ENCODE peak calls at places on chromosomes 2 and 18, in six cellular contexts. Z is A549, D is K562, O is IMR-90, G is HEK293T, C is GM12878. E is an unnamed sample.

GRCh38 chr2:109238580-109238979 is 109.6 kb downstream of the SH3RF3 start:
- DNase-seq in Z (no peak), D (no peak), C (peak; percentile 59), G (no peak), O (peak; percentile 95), E (no peak)

GRCh38 chr18:40993363-40993762 is 961.7 kb upstream of the PIK3C3 start:
- DNase-seq in D (no peak), G (no peak), C (no peak), O (no peak), Z (no peak), E (no peak)

GRCh38 chr2:4673025-4673489 is 969.7 kb downstream of the DCDC2C start:
- DNase-seq in C (no peak), O (no peak), D (peak; percentile 15), Z (peak; percentile 4), G (no peak), E (peak; percentile 78)

GRCh38 chr2:186713664-186714063 is 19.8 kb downstream of the FAM171B start:
- DNase-seq in D (no peak), G (no peak), C (no peak), O (no peak), Z (no peak), E (no peak)

GRCh38 chr2:101806123-101806522 is 108.6 kb downstream of the MAP4K4 start:
- DNase-seq in O (peak; percentile 76), C (no peak), D (no peak), Z (peak; percentile 38), G (no peak), E (peak; percentile 35)

GRCh38 chr2:188676012-188676405 is 298.2 kb upstream of the COL3A1 start:
- DNase-seq in Z (no peak), G (no peak), D (no peak), O (peak; percentile 74), C (no peak), E (no peak)

GRCh38 chr2:200406379-200406778 is 99.9 kb downstream of the SPATS2L start:
- DNase-seq in O (peak; percentile 24), C (no peak), G (no peak), Z (no peak), D (no peak), E (peak; percentile 38)

GRCh38 chr2:481388-481787 is 193.5 kb upstream of the ALKAL2 start:
- DNase-seq in O (no peak), Z (no peak), C (no peak), D (no peak), G (no peak), E (no peak)

GRCh38 chr18:55906533-55906932 is 318.5 kb upstream of the TCF4 start:
- DNase-seq in D (no peak), O (no peak), C (no peak), Z (no peak), G (no peak), E (no peak)

GRCh38 chr2:128780434-128781080 is 461.9 kb upstream of the HS6ST1 start:
- DNase-seq in D (no peak), C (no peak), Z (no peak), O (no peak), G (no peak), E (no peak)

GRCh38 chr2:161406316-161406715 is 9.8 kb upstream of the TBR1 start:
- DNase-seq in D (no peak), O (no peak), Z (no peak), G (no peak), C (no peak), E (no peak)

GRCh38 chr2:238090887-238091286 is 9.3 kb upstream of the ESPNL start:
- DNase-seq in D (no peak), G (no peak), O (no peak), Z (no peak), C (no peak), E (no peak)

GRCh38 chr2:25340340-25340886 is 1.3 kb downstream of the DNMT3A start:
- DNase-seq in G (no peak), D (peak; percentile 65), C (no peak), O (no peak), Z (no peak), E (no peak)
- TF ChIP-seq BHLHE40 in G (no peak), D (no peak), C (peak; percentile 32), O (no peak), Z (no peak), E (no peak)

GRCh38 chr2:178512491-178512890 is 32.2 kb downstream of the PLEKHA3 start:
- DNase-seq in G (no peak), Z (no peak), C (no peak), D (no peak), O (peak; percentile 29), E (no peak)
- TF ChIP-seq BHLHE40 in G (no peak), Z (no peak), C (no peak), D (no peak), O (no peak), E (no peak)

GRCh38 chr18:77140030-77140429 is 7.4 kb upstream of the MBP start:
- DNase-seq in Z (no peak), G (no peak), C (no peak), O (no peak), D (no peak), E (no peak)

GRCh38 chr18:77136871-77137665 is 4.5 kb upstream of the MBP start:
- DNase-seq in D (no peak), G (no peak), Z (no peak), O (no peak), C (no peak), E (no peak)

GRCh38 chr18:77139619-77140018 is 7.0 kb upstream of the MBP start:
- DNase-seq in C (no peak), D (no peak), O (no peak), G (no peak), Z (no peak), E (no peak)

GRCh38 chr18:77137851-77138250 is 5.3 kb upstream of the MBP start:
- DNase-seq in D (no peak), C (no peak), G (no peak), Z (no peak), O (no peak), E (no peak)

DNA sequence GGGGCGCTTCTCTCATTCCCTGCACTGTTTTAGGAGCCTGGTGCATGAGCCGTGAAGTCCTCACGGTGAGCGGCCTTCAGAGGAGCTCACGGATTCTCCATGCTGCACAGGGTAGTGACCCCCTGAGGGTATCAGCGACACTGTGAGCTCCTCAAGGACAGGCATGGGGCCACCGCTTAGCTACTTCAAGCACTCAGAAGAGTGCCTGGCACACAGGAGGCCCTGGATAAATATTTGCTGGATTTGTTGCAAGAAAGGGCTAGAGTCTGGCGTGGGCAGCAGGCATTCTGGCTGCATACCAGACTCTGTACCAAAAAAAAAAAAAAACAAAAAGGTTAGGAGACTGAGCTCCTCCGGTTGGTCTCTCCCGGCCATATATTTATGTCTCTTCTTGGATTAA is 5.7 kb upstream of the MBP start:
- DNase-seq in G (no peak), O (no peak), Z (no peak), C (no peak), D (no peak), E (no peak)
- TF ChIP-seq BHLHE40 in G (no peak), O (no peak), Z (no peak), C (no peak), D (no peak), E (no peak)

GRCh38 chr2:12587729-12588522 is 128.8 kb upstream of the TRIB2 start:
- DNase-seq in C (peak; percentile 49), D (no peak), O (peak; percentile 96), Z (no peak), G (no peak), E (no peak)
- TF ChIP-seq BHLHE40 in C (no peak), D (no peak), O (peak; percentile 37), Z (no peak), G (no peak), E (no peak)

E was measured in HepG2.